ENCODE peak calls at places on chromosome 21, in six cellular contexts. One of them, this sample, is unnamed.

GRCh38 chr21:27408826-27409225 is 441.9 kb upstream of the ADAMTS5 start:
- DNase-seq in H1: no peak
- DNase-seq in K562: no peak
- DNase-seq in HCT116: no peak
- DNase-seq in HEK293T: no peak
- DNase-seq in HepG2: no peak
- DNase-seq in this sample: no peak

GRCh38 chr21:23463365-23463764 is 2143.9 kb downstream of the MRPL39 start:
- DNase-seq in H1: no peak
- DNase-seq in HepG2: no peak
- DNase-seq in HCT116: no peak
- DNase-seq in HEK293T: no peak
- DNase-seq in K562: no peak
- DNase-seq in this sample: no peak

GRCh38 chr21:29349702-29350101 is 51.0 kb downstream of the BACH1 start:
- DNase-seq in H1: no peak
- DNase-seq in HepG2: no peak
- DNase-seq in HCT116: no peak
- DNase-seq in HEK293T: no peak
- DNase-seq in K562: peak
- DNase-seq in this sample: no peak

GRCh38 chr21:17775431-17776126 is 43.6 kb downstream of the C21orf91 start:
- DNase-seq in H1: no peak
- DNase-seq in HCT116: no peak
- DNase-seq in HepG2: peak
- DNase-seq in K562: no peak
- DNase-seq in HEK293T: no peak
- DNase-seq in this sample: no peak

GRCh38 chr21:45748593-45748992 is 105.1 kb downstream of the PCBP3 start:
- DNase-seq in K562: no peak
- DNase-seq in H1: no peak
- DNase-seq in HEK293T: no peak
- DNase-seq in HCT116: no peak
- DNase-seq in HepG2: no peak
- DNase-seq in this sample: no peak

GRCh38 chr21:28805885-28806284 is 186.8 kb downstream of the LTN1 start:
- DNase-seq in HEK293T: no peak
- DNase-seq in K562: no peak
- DNase-seq in HepG2: no peak
- DNase-seq in H1: no peak
- DNase-seq in HCT116: no peak
- DNase-seq in this sample: no peak

GRCh38 chr21:17610862-17611261 is 1.8 kb downstream of the BTG3 start:
- DNase-seq in HEK293T: no peak
- DNase-seq in HepG2: peak
- DNase-seq in H1: no peak
- DNase-seq in K562: peak
- DNase-seq in HCT116: no peak
- DNase-seq in this sample: no peak

GRCh38 chr21:45537746-45538291 is 4.4 kb downstream of the SLC19A1 start:
- DNase-seq in H1: no peak
- DNase-seq in HCT116: no peak
- DNase-seq in HEK293T: no peak
- DNase-seq in HepG2: no peak
- DNase-seq in K562: no peak
- DNase-seq in this sample: peak

GRCh38 chr21:31052489-31053142 is 14.3 kb upstream of the KRTAP19-8 start:
- DNase-seq in HCT116: no peak
- DNase-seq in H1: no peak
- DNase-seq in HepG2: no peak
- DNase-seq in HEK293T: no peak
- DNase-seq in K562: no peak
- DNase-seq in this sample: no peak

GRCh38 chr21:25560151-25560783 is 47.0 kb downstream of the MRPL39 start:
- DNase-seq in HEK293T: no peak
- DNase-seq in HCT116: no peak
- DNase-seq in HepG2: no peak
- DNase-seq in H1: no peak
- DNase-seq in K562: no peak
- DNase-seq in this sample: no peak

GRCh38 chr21:20701235-20701634 is 297.0 kb upstream of the NCAM2 start:
- DNase-seq in HCT116: no peak
- DNase-seq in HepG2: no peak
- DNase-seq in H1: no peak
- DNase-seq in HEK293T: no peak
- DNase-seq in K562: no peak
- DNase-seq in this sample: no peak

GRCh38 chr21:40631201-40631600 is 215.8 kb downstream of the DSCAM start:
- DNase-seq in H1: no peak
- DNase-seq in HCT116: no peak
- DNase-seq in HepG2: no peak
- DNase-seq in HEK293T: no peak
- DNase-seq in K562: no peak
- DNase-seq in this sample: no peak

GRCh38 chr21:16533692-16534407 is 804.1 kb downstream of the USP25 start:
- DNase-seq in HepG2: no peak
- DNase-seq in HCT116: no peak
- DNase-seq in H1: no peak
- DNase-seq in K562: no peak
- DNase-seq in HEK293T: no peak
- DNase-seq in this sample: no peak

GRCh38 chr21:31310750-31311149 is 33.3 kb downstream of the TIAM1 start:
- DNase-seq in K562: no peak
- DNase-seq in HCT116: no peak
- DNase-seq in HEK293T: no peak
- DNase-seq in HepG2: no peak
- DNase-seq in H1: no peak
- DNase-seq in this sample: no peak

GRCh38 chr21:46605759-46606426 is 1.0 kb upstream of the S100B start:
- DNase-seq in H1: no peak
- DNase-seq in HepG2: no peak
- DNase-seq in HEK293T: no peak
- DNase-seq in K562: no peak
- DNase-seq in HCT116: no peak
- DNase-seq in this sample: no peak

GRCh38 chr21:46208761-46209721 is 19.5 kb downstream of the LSS start:
- DNase-seq in HEK293T: no peak
- DNase-seq in H1: no peak
- DNase-seq in HepG2: no peak
- DNase-seq in HCT116: no peak
- DNase-seq in K562: no peak
- DNase-seq in this sample: peak

GRCh38 chr21:46294647-46295176 is 8.6 kb downstream of the YBEY start:
- DNase-seq in HEK293T: peak
- DNase-seq in H1: no peak
- DNase-seq in HepG2: no peak
- DNase-seq in K562: peak
- DNase-seq in HCT116: no peak
- DNase-seq in this sample: no peak

GRCh38 chr21:45825209-45825602 is 156.4 kb upstream of the COL6A1 start:
- DNase-seq in K562: no peak
- DNase-seq in HepG2: no peak
- DNase-seq in HCT116: no peak
- DNase-seq in HEK293T: no peak
- DNase-seq in H1: no peak
- DNase-seq in this sample: no peak

GRCh38 chr21:23725576-23725975 is 1881.7 kb downstream of the MRPL39 start:
- DNase-seq in HCT116: no peak
- DNase-seq in K562: peak
- DNase-seq in H1: no peak
- DNase-seq in HEK293T: peak
- DNase-seq in HepG2: no peak
- DNase-seq in this sample: no peak

GRCh38 chr21:31446206-31446900 is 102.3 kb upstream of the TIAM1 start:
- DNase-seq in K562: no peak
- DNase-seq in HEK293T: no peak
- DNase-seq in H1: no peak
- DNase-seq in HCT116: no peak
- DNase-seq in HepG2: no peak
- DNase-seq in this sample: no peak

GRCh38 chr21:26026113-26026512 is 144.5 kb downstream of the APP start:
- DNase-seq in K562: no peak
- DNase-seq in H1: no peak
- DNase-seq in HepG2: no peak
- DNase-seq in HCT116: no peak
- DNase-seq in HEK293T: no peak
- DNase-seq in this sample: no peak

GRCh38 chr21:21156919-21157318 is 158.7 kb downstream of the NCAM2 start:
- DNase-seq in HCT116: no peak
- DNase-seq in HEK293T: no peak
- DNase-seq in HepG2: no peak
- DNase-seq in K562: peak
- DNase-seq in H1: no peak
- DNase-seq in this sample: no peak

DNA sequence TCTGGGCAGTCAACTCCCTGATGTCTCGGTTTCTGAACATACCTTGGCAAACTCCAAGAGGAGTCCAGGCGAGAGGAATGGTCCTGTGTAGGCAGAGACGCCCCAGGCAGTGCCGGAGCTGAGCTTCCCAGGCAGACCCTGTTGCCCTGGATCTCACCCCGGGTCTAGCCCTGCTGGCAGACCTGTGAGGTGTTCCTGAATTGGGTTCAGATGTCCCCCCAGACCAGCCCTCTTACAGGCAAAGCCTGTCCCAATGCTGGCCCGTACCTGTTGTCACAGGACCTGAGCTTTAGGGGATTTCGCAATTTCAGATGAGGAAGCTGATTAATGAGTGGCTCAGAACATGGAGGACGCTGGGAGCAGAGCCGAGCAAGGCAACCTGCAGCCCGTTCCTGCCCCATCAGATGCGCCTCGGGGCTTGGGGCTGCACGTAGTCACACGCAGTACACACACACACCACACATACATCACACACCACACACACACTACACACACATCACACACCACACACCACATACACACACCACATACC is 38.5 kb upstream of the PDE9A start:
- DNase-seq in HEK293T: peak
- DNase-seq in HCT116: no peak
- DNase-seq in H1: no peak
- DNase-seq in HepG2: peak
- DNase-seq in K562: peak
- DNase-seq in this sample: no peak
- TF ChIP-seq SP1 in HEK293T: no peak
- TF ChIP-seq SP1 in HCT116: no peak
- TF ChIP-seq SP1 in H1: no peak
- TF ChIP-seq SP1 in HepG2: no peak
- TF ChIP-seq SP1 in K562: no peak
- TF ChIP-seq SP1 in this sample: no peak

GRCh38 chr21:34794686-34795085 is 125.9 kb downstream of the CLIC6 start:
- DNase-seq in K562: no peak
- DNase-seq in HCT116: no peak
- DNase-seq in HEK293T: no peak
- DNase-seq in H1: no peak
- DNase-seq in HepG2: no peak
- DNase-seq in this sample: no peak
- TF ChIP-seq SP1 in K562: no peak
- TF ChIP-seq SP1 in HCT116: no peak
- TF ChIP-seq SP1 in HEK293T: no peak
- TF ChIP-seq SP1 in H1: no peak
- TF ChIP-seq SP1 in HepG2: no peak
- TF ChIP-seq SP1 in this sample: no peak

GRCh38 chr21:37711294-37711844 is 204.9 kb downstream of the KCNJ6 start:
- DNase-seq in HEK293T: no peak
- DNase-seq in K562: no peak
- DNase-seq in HepG2: no peak
- DNase-seq in HCT116: no peak
- DNase-seq in H1: no peak
- DNase-seq in this sample: no peak
- TF ChIP-seq SP1 in HEK293T: no peak
- TF ChIP-seq SP1 in K562: no peak
- TF ChIP-seq SP1 in HepG2: no peak
- TF ChIP-seq SP1 in HCT116: no peak
- TF ChIP-seq SP1 in H1: no peak
- TF ChIP-seq SP1 in this sample: no peak

DNA sequence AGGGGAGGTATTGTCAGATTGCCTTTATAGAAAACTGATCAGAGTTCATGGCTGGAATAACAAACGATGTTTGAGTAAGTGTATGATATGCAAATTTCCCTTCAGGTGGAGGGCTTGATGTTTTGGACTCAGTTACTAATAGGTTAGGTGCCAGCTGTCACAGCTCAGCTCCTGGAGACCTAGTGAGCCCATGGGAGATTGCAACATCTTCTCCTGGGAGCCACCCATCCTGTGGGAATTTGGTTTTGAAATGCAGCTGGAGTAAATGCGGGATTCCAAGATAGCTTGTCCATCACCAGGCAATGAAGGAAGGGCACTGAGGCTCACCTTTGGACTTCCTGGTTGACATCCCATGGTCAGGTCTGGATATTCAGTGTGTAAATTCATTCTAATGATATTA is 211.4 kb upstream of the NRIP1 start:
- DNase-seq in H1: no peak
- DNase-seq in HepG2: no peak
- DNase-seq in K562: no peak
- DNase-seq in HCT116: no peak
- DNase-seq in HEK293T: no peak
- DNase-seq in this sample: no peak
- TF ChIP-seq SP1 in H1: no peak
- TF ChIP-seq SP1 in HepG2: no peak
- TF ChIP-seq SP1 in K562: no peak
- TF ChIP-seq SP1 in HCT116: no peak
- TF ChIP-seq SP1 in HEK293T: no peak
- TF ChIP-seq SP1 in this sample: no peak

DNA sequence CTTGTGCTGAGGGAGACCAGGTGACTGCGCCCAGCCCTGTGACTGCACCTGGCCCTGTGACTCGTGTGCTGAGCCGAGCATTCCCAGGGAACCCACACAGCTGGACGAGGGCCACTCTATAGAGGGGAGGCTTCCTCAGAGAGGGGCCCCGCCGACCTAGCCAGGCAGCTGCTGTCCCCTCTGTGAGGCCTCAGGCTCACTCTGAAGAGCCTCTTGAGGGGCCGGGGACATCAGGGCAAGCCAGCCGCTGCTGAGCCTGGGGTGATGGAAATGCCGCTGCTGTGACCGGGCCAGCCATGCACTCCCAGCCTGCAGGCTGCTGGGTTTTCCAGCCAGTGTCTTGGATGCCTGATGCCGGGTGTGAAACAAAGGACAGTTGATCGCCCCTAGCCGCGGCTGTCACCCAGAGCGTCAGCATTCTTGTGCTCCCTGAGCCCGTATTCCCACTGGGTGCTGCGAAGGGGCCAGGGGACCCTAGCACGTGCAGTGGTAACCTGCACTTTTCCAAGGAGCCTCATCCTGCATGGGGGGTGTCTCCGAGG is 17.5 kb downstream of the PFKL start:
- DNase-seq in HCT116: no peak
- DNase-seq in H1: no peak
- DNase-seq in HEK293T: no peak
- DNase-seq in K562: no peak
- DNase-seq in HepG2: no peak
- DNase-seq in this sample: no peak
- TF ChIP-seq SP1 in HCT116: no peak
- TF ChIP-seq SP1 in H1: no peak
- TF ChIP-seq SP1 in HEK293T: no peak
- TF ChIP-seq SP1 in K562: no peak
- TF ChIP-seq SP1 in HepG2: no peak
- TF ChIP-seq SP1 in this sample: no peak

GRCh38 chr21:42654179-42654912 is 925 bp downstream of the PDE9A start:
- DNase-seq in K562: no peak
- DNase-seq in HepG2: peak
- DNase-seq in HEK293T: peak
- DNase-seq in HCT116: no peak
- DNase-seq in H1: no peak
- DNase-seq in this sample: no peak
- TF ChIP-seq SP1 in K562: no peak
- TF ChIP-seq SP1 in HepG2: no peak
- TF ChIP-seq SP1 in HEK293T: no peak
- TF ChIP-seq SP1 in HCT116: no peak
- TF ChIP-seq SP1 in H1: no peak
- TF ChIP-seq SP1 in this sample: no peak

GRCh38 chr21:39444406-39445145 is 1.0 kb downstream of the LCA5L start:
- DNase-seq in H1: no peak
- DNase-seq in HepG2: no peak
- DNase-seq in HCT116: no peak
- DNase-seq in HEK293T: no peak
- DNase-seq in K562: peak
- DNase-seq in this sample: no peak
- TF ChIP-seq SP1 in H1: no peak
- TF ChIP-seq SP1 in HepG2: no peak
- TF ChIP-seq SP1 in HCT116: no peak
- TF ChIP-seq SP1 in HEK293T: no peak
- TF ChIP-seq SP1 in K562: no peak
- TF ChIP-seq SP1 in this sample: no peak

This sample was measured in WTC11.